ENCODE peak calls at places on chromosomes 7 and 10, in six cellular contexts. One of them, this sample, is unnamed.

GRCh38 chr10:124561206-124561605 is 99.6 kb downstream of the LHPP start:
- DNase-seq in OCI-LY7: no peak
- DNase-seq in PC-3: no peak
- DNase-seq in hepatocyte: no peak
- DNase-seq in HCT116: no peak
- DNase-seq in GM23338: no peak
- DNase-seq in this sample: no peak

GRCh38 chr10:104253576-104254410 is 899 bp upstream of the GSTO1 start:
- DNase-seq in HCT116: no peak
- DNase-seq in GM23338: peak; percentile 53
- DNase-seq in OCI-LY7: no peak
- DNase-seq in hepatocyte: no peak
- DNase-seq in PC-3: no peak
- DNase-seq in this sample: peak; percentile 17

GRCh38 chr7:146096994-146097393 is 19.6 kb upstream of the CNTNAP2 start:
- DNase-seq in GM23338: peak; percentile 64
- DNase-seq in hepatocyte: no peak
- DNase-seq in HCT116: no peak
- DNase-seq in PC-3: no peak
- DNase-seq in OCI-LY7: no peak
- DNase-seq in this sample: no peak

GRCh38 chr7:130281227-130281626 is 11.7 kb upstream of the CPA4 start:
- DNase-seq in PC-3: peak; percentile 74
- DNase-seq in hepatocyte: no peak
- DNase-seq in GM23338: no peak
- DNase-seq in OCI-LY7: no peak
- DNase-seq in HCT116: no peak
- DNase-seq in this sample: peak; percentile 79

GRCh38 chr7:99772565-99772964 is 11.4 kb downstream of the CYP3A4 start:
- DNase-seq in PC-3: no peak
- DNase-seq in OCI-LY7: no peak
- DNase-seq in hepatocyte: peak; percentile 58
- DNase-seq in HCT116: no peak
- DNase-seq in GM23338: no peak
- DNase-seq in this sample: no peak

GRCh38 chr7:117117172-117117571 is 163.9 kb downstream of the ST7 start:
- DNase-seq in GM23338: no peak
- DNase-seq in hepatocyte: no peak
- DNase-seq in HCT116: no peak
- DNase-seq in OCI-LY7: no peak
- DNase-seq in PC-3: no peak
- DNase-seq in this sample: no peak

GRCh38 chr10:21174670-21175495 is 277.8 kb upstream of the NEBL start:
- DNase-seq in hepatocyte: no peak
- DNase-seq in GM23338: peak; percentile 60
- DNase-seq in HCT116: peak; percentile 48
- DNase-seq in PC-3: peak; percentile 50
- DNase-seq in OCI-LY7: no peak
- DNase-seq in this sample: no peak

GRCh38 chr7:121395494-121395960 is 581 bp downstream of the FAM3C start:
- DNase-seq in OCI-LY7: peak; percentile 64
- DNase-seq in PC-3: peak; percentile 47
- DNase-seq in HCT116: no peak
- DNase-seq in hepatocyte: peak; percentile 54
- DNase-seq in GM23338: peak; percentile 80
- DNase-seq in this sample: peak; percentile 61

GRCh38 chr10:69569144-69569934 is 3.9 kb downstream of the NEUROG3 start:
- DNase-seq in GM23338: peak; percentile 73
- DNase-seq in OCI-LY7: no peak
- DNase-seq in hepatocyte: no peak
- DNase-seq in HCT116: no peak
- DNase-seq in PC-3: no peak
- DNase-seq in this sample: no peak

GRCh38 chr10:6802762-6803428 is 222.8 kb upstream of the PRKCQ start:
- DNase-seq in GM23338: no peak
- DNase-seq in hepatocyte: no peak
- DNase-seq in HCT116: no peak
- DNase-seq in OCI-LY7: no peak
- DNase-seq in PC-3: no peak
- DNase-seq in this sample: no peak

GRCh38 chr10:95247200-95247880 is 43.5 kb downstream of the PDLIM1 start:
- DNase-seq in PC-3: peak; percentile 41
- DNase-seq in OCI-LY7: no peak
- DNase-seq in hepatocyte: no peak
- DNase-seq in HCT116: no peak
- DNase-seq in GM23338: no peak
- DNase-seq in this sample: peak; percentile 86

GRCh38 chr7:130942211-130942964 is 208.4 kb upstream of the KLF14 start:
- DNase-seq in GM23338: no peak
- DNase-seq in PC-3: peak; percentile 74
- DNase-seq in hepatocyte: no peak
- DNase-seq in OCI-LY7: peak; percentile 40
- DNase-seq in HCT116: no peak
- DNase-seq in this sample: no peak

GRCh38 chr10:4983615-4984216 is 19.9 kb downstream of the AKR1C2 start:
- DNase-seq in hepatocyte: no peak
- DNase-seq in GM23338: no peak
- DNase-seq in OCI-LY7: no peak
- DNase-seq in HCT116: no peak
- DNase-seq in PC-3: no peak
- DNase-seq in this sample: no peak

GRCh38 chr7:36287371-36288241 is 102.1 kb upstream of the ANLN start:
- DNase-seq in OCI-LY7: peak; percentile 82
- DNase-seq in hepatocyte: no peak
- DNase-seq in PC-3: peak; percentile 67
- DNase-seq in GM23338: no peak
- DNase-seq in HCT116: no peak
- DNase-seq in this sample: peak; percentile 37

GRCh38 chr10:50367732-50368131 is 116.4 kb upstream of the ASAH2 start:
- DNase-seq in HCT116: peak; percentile 31
- DNase-seq in hepatocyte: peak; percentile 36
- DNase-seq in OCI-LY7: peak; percentile 56
- DNase-seq in GM23338: peak; percentile 78
- DNase-seq in PC-3: peak; percentile 94
- DNase-seq in this sample: peak; percentile 63

GRCh38 chr7:157479326-157479725 is 142.5 kb downstream of the DNAJB6 start:
- DNase-seq in hepatocyte: no peak
- DNase-seq in HCT116: no peak
- DNase-seq in OCI-LY7: no peak
- DNase-seq in PC-3: no peak
- DNase-seq in GM23338: no peak
- DNase-seq in this sample: no peak

GRCh38 chr7:1741751-1742554 is 71.9 kb downstream of the ELFN1 start:
- DNase-seq in GM23338: no peak
- DNase-seq in hepatocyte: no peak
- DNase-seq in HCT116: peak; percentile 66
- DNase-seq in OCI-LY7: no peak
- DNase-seq in PC-3: peak; percentile 68
- DNase-seq in this sample: no peak

GRCh38 chr7:81469299-81470083 is 300.4 kb downstream of the HGF start:
- DNase-seq in hepatocyte: no peak
- DNase-seq in GM23338: no peak
- DNase-seq in OCI-LY7: no peak
- DNase-seq in HCT116: no peak
- DNase-seq in PC-3: no peak
- DNase-seq in this sample: no peak

GRCh38 chr10:111211241-111211640 is 134.4 kb downstream of the ADRA2A start:
- DNase-seq in hepatocyte: no peak
- DNase-seq in HCT116: no peak
- DNase-seq in OCI-LY7: no peak
- DNase-seq in PC-3: no peak
- DNase-seq in GM23338: no peak
- DNase-seq in this sample: no peak

DNA sequence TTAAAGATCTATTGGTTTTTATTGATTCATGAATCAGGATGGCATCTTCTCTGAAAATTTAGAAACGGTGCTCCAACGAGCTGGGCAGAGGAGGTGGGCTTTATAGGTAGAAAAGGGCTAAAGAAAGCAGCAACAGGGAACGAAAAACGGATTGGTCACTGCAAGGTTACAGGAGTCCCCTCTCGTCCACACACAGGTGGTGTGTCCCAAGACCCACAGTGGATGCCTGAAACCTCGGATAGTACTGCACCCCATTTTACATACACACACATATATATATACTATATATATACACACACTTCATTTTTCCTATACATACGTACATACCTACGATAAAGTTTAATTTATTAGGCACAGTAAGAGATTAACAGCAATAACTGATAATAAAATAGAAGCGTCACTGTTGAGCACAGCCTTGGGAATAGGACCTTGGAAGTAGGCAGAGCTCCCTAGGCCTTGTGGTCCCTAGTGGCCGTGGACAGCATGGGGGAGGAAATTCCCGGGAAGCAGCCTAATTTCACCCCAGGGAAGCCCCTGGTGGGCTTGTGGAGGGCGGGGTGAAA is 737 bp upstream of the NUB1 start:
- DNase-seq in HCT116: no peak
- DNase-seq in OCI-LY7: no peak
- DNase-seq in hepatocyte: no peak
- DNase-seq in GM23338: no peak
- DNase-seq in PC-3: no peak
- DNase-seq in this sample: peak; percentile 26
- H3K4me2 ChIP-seq in HCT116: peak overlapping the region; percentile 59
- H3K4me2 ChIP-seq in OCI-LY7: peak overlapping the region; percentile 62
- H3K4me2 ChIP-seq in hepatocyte: peak overlapping the region; percentile 72
- H3K4me2 ChIP-seq in GM23338: peak overlapping the region; percentile 97
- H3K4me2 ChIP-seq in PC-3: peak overlapping the region; percentile 28
- H3K4me2 ChIP-seq in this sample: peak overlapping the region; percentile 47

DNA sequence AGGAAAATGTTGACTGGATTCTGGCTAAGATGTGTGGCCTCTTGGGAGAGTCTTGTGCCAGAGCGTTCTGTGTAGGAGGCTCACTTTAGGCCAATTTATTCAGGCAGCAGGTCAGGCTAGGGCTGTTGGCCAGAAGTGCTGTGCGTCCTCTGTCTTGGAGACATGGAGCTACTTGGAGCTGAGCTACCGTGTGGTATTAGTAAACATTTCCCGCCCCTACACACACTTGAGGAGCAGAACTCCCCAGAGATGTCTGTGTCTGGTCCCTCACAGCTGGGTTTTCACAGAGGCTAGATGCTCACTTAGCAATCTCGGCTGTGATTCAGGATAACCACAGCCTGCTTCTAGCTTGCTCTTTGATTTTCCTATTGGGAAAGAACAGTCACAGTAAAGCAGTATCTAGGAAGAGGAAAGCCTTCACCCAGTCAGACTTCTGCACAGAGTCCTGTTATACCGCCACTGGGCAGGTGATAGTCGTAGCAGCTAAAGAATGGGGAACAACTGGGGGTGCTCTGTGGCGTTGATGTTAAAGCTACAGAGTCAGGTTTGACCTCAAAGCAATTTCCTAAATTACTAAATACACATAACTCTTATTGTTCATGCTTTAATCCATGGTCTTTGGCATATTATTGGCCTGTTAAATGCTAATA is 86.7 kb downstream of the MDFIC start:
- DNase-seq in hepatocyte: peak; percentile 5
- DNase-seq in OCI-LY7: no peak
- DNase-seq in GM23338: no peak
- DNase-seq in PC-3: no peak
- DNase-seq in HCT116: no peak
- DNase-seq in this sample: peak; percentile 85
- TF ChIP-seq EZH2phosphoT487 in hepatocyte: no peak
- TF ChIP-seq EZH2phosphoT487 in OCI-LY7: no peak
- TF ChIP-seq EZH2phosphoT487 in GM23338: no peak
- TF ChIP-seq EZH2phosphoT487 in PC-3: no peak
- TF ChIP-seq EZH2phosphoT487 in HCT116: no peak
- TF ChIP-seq EZH2phosphoT487 in this sample: no peak

GRCh38 chr10:99994801-99995200 is 14.9 kb downstream of the DNMBP start:
- DNase-seq in PC-3: no peak
- DNase-seq in HCT116: no peak
- DNase-seq in hepatocyte: no peak
- DNase-seq in OCI-LY7: no peak
- DNase-seq in GM23338: no peak
- DNase-seq in this sample: no peak
- H3K79me2 ChIP-seq in PC-3: peaks cover 58% of the 10 kb centered on the region
- H3K79me2 ChIP-seq in HCT116: peaks cover 100% of the 10 kb centered on the region
- H3K79me2 ChIP-seq in hepatocyte: peaks cover 88% of the 10 kb centered on the region
- H3K79me2 ChIP-seq in OCI-LY7: peaks cover 91% of the 10 kb centered on the region
- H3K79me2 ChIP-seq in GM23338: peaks cover 6% of the 10 kb centered on the region
- H3K79me2 ChIP-seq in this sample: peaks cover 100% of the 10 kb centered on the region

GRCh38 chr7:2823124-2823523 is 21.0 kb downstream of the GNA12 start:
- DNase-seq in PC-3: no peak
- DNase-seq in GM23338: no peak
- DNase-seq in HCT116: no peak
- DNase-seq in OCI-LY7: no peak
- DNase-seq in hepatocyte: no peak
- DNase-seq in this sample: no peak

GRCh38 chr7:2825595-2826227 is 18.4 kb downstream of the GNA12 start:
- DNase-seq in HCT116: no peak
- DNase-seq in PC-3: no peak
- DNase-seq in hepatocyte: no peak
- DNase-seq in OCI-LY7: no peak
- DNase-seq in GM23338: peak; percentile 58
- DNase-seq in this sample: no peak

GRCh38 chr7:2824026-2824677 is 20.0 kb downstream of the GNA12 start:
- DNase-seq in HCT116: no peak
- DNase-seq in hepatocyte: no peak
- DNase-seq in OCI-LY7: no peak
- DNase-seq in GM23338: no peak
- DNase-seq in PC-3: no peak
- DNase-seq in this sample: no peak

GRCh38 chr7:2826806-2827205 is 17.3 kb downstream of the GNA12 start:
- DNase-seq in GM23338: no peak
- DNase-seq in hepatocyte: no peak
- DNase-seq in OCI-LY7: no peak
- DNase-seq in PC-3: no peak
- DNase-seq in HCT116: no peak
- DNase-seq in this sample: peak; percentile 62

GRCh38 chr7:2824678-2825461 is 19.2 kb downstream of the GNA12 start:
- DNase-seq in hepatocyte: no peak
- DNase-seq in HCT116: no peak
- DNase-seq in OCI-LY7: peak; percentile 85
- DNase-seq in PC-3: no peak
- DNase-seq in GM23338: peak; percentile 90
- DNase-seq in this sample: no peak
- H3K4me2 ChIP-seq in hepatocyte: no peak overlapping the region
- H3K4me2 ChIP-seq in HCT116: no peak overlapping the region
- H3K4me2 ChIP-seq in OCI-LY7: peak overlapping the region; percentile 80
- H3K4me2 ChIP-seq in PC-3: no peak overlapping the region
- H3K4me2 ChIP-seq in GM23338: peak overlapping the region; percentile 66
- H3K4me2 ChIP-seq in this sample: no peak overlapping the region

GRCh38 chr7:108059526-108059925 is 56.6 kb upstream of the LAMB1 start:
- DNase-seq in HCT116: no peak
- DNase-seq in OCI-LY7: no peak
- DNase-seq in GM23338: no peak
- DNase-seq in PC-3: no peak
- DNase-seq in hepatocyte: no peak
- DNase-seq in this sample: no peak

GRCh38 chr7:108067844-108068243 is 62.3 kb downstream of the LAMB4 start:
- DNase-seq in hepatocyte: no peak
- DNase-seq in PC-3: no peak
- DNase-seq in HCT116: no peak
- DNase-seq in OCI-LY7: no peak
- DNase-seq in GM23338: no peak
- DNase-seq in this sample: no peak

GRCh38 chr7:108062250-108063014 is 59.5 kb upstream of the LAMB1 start:
- DNase-seq in PC-3: peak; percentile 24
- DNase-seq in HCT116: no peak
- DNase-seq in hepatocyte: no peak
- DNase-seq in OCI-LY7: no peak
- DNase-seq in GM23338: no peak
- DNase-seq in this sample: peak; percentile 56

GRCh38 chr7:108066486-108066885 is 63.5 kb upstream of the LAMB1 start:
- DNase-seq in hepatocyte: no peak
- DNase-seq in GM23338: no peak
- DNase-seq in PC-3: peak; percentile 52
- DNase-seq in HCT116: no peak
- DNase-seq in OCI-LY7: no peak
- DNase-seq in this sample: peak; percentile 44

GRCh38 chr7:108063520-108063933 is 60.6 kb upstream of the LAMB1 start:
- DNase-seq in HCT116: no peak
- DNase-seq in OCI-LY7: no peak
- DNase-seq in PC-3: peak; percentile 25
- DNase-seq in hepatocyte: peak; percentile 33
- DNase-seq in GM23338: no peak
- DNase-seq in this sample: no peak
- TF ChIP-seq EZH2phosphoT487 in HCT116: no peak
- TF ChIP-seq EZH2phosphoT487 in OCI-LY7: no peak
- TF ChIP-seq EZH2phosphoT487 in PC-3: no peak
- TF ChIP-seq EZH2phosphoT487 in hepatocyte: no peak
- TF ChIP-seq EZH2phosphoT487 in GM23338: no peak
- TF ChIP-seq EZH2phosphoT487 in this sample: no peak

This sample was measured in GM23248.